ENCODE peak calls at places on chromosomes 5 and 9, in six cellular contexts. T is NCI-H1105 treated with DMSO at 0.1 percent for 48 hours; Y is stimulated activated naive B cell treated with anti-CD40 and anti-IgM and Interleukin-4, amounts not matched to agents 10 μg/mL and 1 μg/mL and 100 μg/mL, for 72 hours; A is cardiac muscle cell; V is D721Med; F is ELF-1. G is an unnamed sample.

GRCh38 chr9:100700689-100701318 is 122.9 kb downstream of the CAVIN4 start:
- DNase-seq in T (peak), Y (no peak), A (peak), V (no peak), F (peak), G (peak)

GRCh38 chr5:112549127-112549526 is 130.1 kb upstream of the EPB41L4A start:
- DNase-seq in T (no peak), Y (no peak), A (no peak), V (no peak), F (no peak), G (no peak)

GRCh38 chr5:120258123-120258522 is 206.0 kb upstream of the PRR16 start:
- DNase-seq in T (no peak), Y (no peak), A (peak), V (no peak), F (no peak), G (no peak)

GRCh38 chr5:181184845-181185216 is 20.2 kb downstream of the TRIM7 start:
- DNase-seq in T (no peak), Y (no peak), A (no peak), V (no peak), F (peak), G (no peak)

GRCh38 chr9:83070257-83070656 is 7.3 kb upstream of the RASEF start:
- DNase-seq in T (no peak), Y (no peak), A (no peak), V (no peak), F (no peak), G (no peak)

GRCh38 chr9:132788378-132788777 is 89.7 kb downstream of the AK8 start:
- DNase-seq in T (no peak), Y (no peak), A (no peak), V (no peak), F (no peak), G (no peak)

GRCh38 chr9:137785704-137786161 is 91.8 kb upstream of the CACNA1B start:
- DNase-seq in T (no peak), Y (no peak), A (no peak), V (no peak), F (peak), G (no peak)

GRCh38 chr9:109624901-109625300 is 126.8 kb upstream of the PTPN3 start:
- DNase-seq in T (no peak), Y (no peak), A (no peak), V (no peak), F (no peak), G (no peak)

GRCh38 chr5:176574297-176574591 is 25.1 kb downstream of the CDHR2 start:
- DNase-seq in T (no peak), Y (no peak), A (no peak), V (no peak), F (no peak), G (no peak)

GRCh38 chr5:10528056-10528816 is 35.6 kb upstream of the ANKRD33B start:
- DNase-seq in T (peak), Y (no peak), A (no peak), V (no peak), F (no peak), G (no peak)

GRCh38 chr5:180194410-180195345 is 14.3 kb downstream of the RASGEF1C start:
- DNase-seq in T (no peak), Y (no peak), A (no peak), V (no peak), F (no peak), G (no peak)

GRCh38 chr5:3606121-3606831 is 10.6 kb downstream of the IRX1 start:
- DNase-seq in T (no peak), Y (no peak), A (no peak), V (no peak), F (peak), G (no peak)

GRCh38 chr5:1181451-1182359 is 19.7 kb upstream of the SLC6A19 start:
- DNase-seq in T (no peak), Y (no peak), A (no peak), V (no peak), F (no peak), G (no peak)

GRCh38 chr5:104128348-104128747 is 565.8 kb upstream of the NUDT12 start:
- DNase-seq in T (no peak), Y (no peak), A (no peak), V (no peak), F (no peak), G (no peak)

GRCh38 chr5:176660860-176661641 is 13.8 kb downstream of the TSPAN17 start:
- DNase-seq in T (peak), Y (peak), A (peak), V (peak), F (peak), G (peak)

GRCh38 chr5:134249469-134250379 is 23.9 kb upstream of the PPP2CA start:
- DNase-seq in T (no peak), Y (no peak), A (peak), V (no peak), F (no peak), G (no peak)

GRCh38 chr9:122228906-122229837 is at the start of gene LHX6:
- DNase-seq in T (no peak), Y (no peak), A (peak), V (no peak), F (peak), G (no peak)

GRCh38 chr5:52073993-52074689 is 690.9 kb downstream of the ISL1 start:
- DNase-seq in T (peak), Y (no peak), A (no peak), V (no peak), F (no peak), G (no peak)

GRCh38 chr9:18905883-18906649 is 126.9 kb downstream of the SAXO1 start:
- DNase-seq in T (no peak), Y (no peak), A (peak), V (no peak), F (no peak), G (no peak)

GRCh38 chr5:16617272-16617973 is 626 bp upstream of the RETREG1 start:
- DNase-seq in T (no peak), Y (no peak), A (no peak), V (no peak), F (peak), G (no peak)

GRCh38 chr9:89664010-89664409 is 59.2 kb downstream of the GADD45G start:
- DNase-seq in T (no peak), Y (no peak), A (no peak), V (no peak), F (no peak), G (no peak)

GRCh38 chr5:155193018-155193417 is 179.5 kb downstream of the KIF4B start:
- DNase-seq in T (no peak), Y (no peak), A (no peak), V (no peak), F (no peak), G (no peak)

GRCh38 chr5:138615461-138615860 is 40.3 kb upstream of the HSPA9 start:
- DNase-seq in T (no peak), Y (no peak), A (no peak), V (no peak), F (no peak), G (no peak)

GRCh38 chr5:92641031-92641962 is 939.7 kb downstream of the NR2F1-AS1 start:
- DNase-seq in T (peak), Y (no peak), A (peak), V (no peak), F (no peak), G (peak)

GRCh38 chr9:101462558-101462957 is 27.0 kb upstream of the ALDOB start:
- DNase-seq in T (no peak), Y (no peak), A (peak), V (no peak), F (peak), G (no peak)

GRCh38 chr5:111398013-111398412 is 114.3 kb downstream of the STARD4 start:
- DNase-seq in T (no peak), Y (no peak), A (no peak), V (no peak), F (no peak), G (no peak)

GRCh38 chr5:138148811-138149210 is 9.6 kb upstream of the NME5 start:
- DNase-seq in T (no peak), Y (no peak), A (peak), V (no peak), F (no peak), G (no peak)